ENCODE peak calls at places on chromosome 19, in nine cellular contexts. X is stomach, R is left ventricle myocardium inferior, H is IMR-90, O is OCI-LY7, K is neural progenitor cell, F is A549, V is upper lobe of right lung, N is dorsolateral prefrontal cortex. T is an unnamed sample.

GRCh38 chr19:11414544-11414943 is 4.6 kb downstream of the RGL3 start:
- DNase-seq in X (no peak), R (no peak), H (no peak), O (no peak), K (no peak), F (no peak), V (no peak), N (no peak), T (no peak)

GRCh38 chr19:19213822-19214558 is 2.2 kb downstream of the NCAN start:
- DNase-seq in X (no peak), R (no peak), H (no peak), O (no peak), K (peak), F (no peak), V (no peak), N (no peak), T (no peak)

GRCh38 chr19:31597616-31598015 is 248.4 kb upstream of the TSHZ3 start:
- DNase-seq in X (no peak), R (no peak), H (no peak), O (no peak), K (no peak), F (no peak), V (no peak), N (no peak), T (no peak)

GRCh38 chr19:43762814-43763213 is 8.1 kb upstream of the SMG9 start:
- DNase-seq in X (no peak), R (no peak), H (no peak), O (no peak), K (no peak), F (no peak), V (no peak), N (no peak), T (no peak)

GRCh38 chr19:18842166-18842565 is 10.4 kb downstream of the UPF1 start:
- DNase-seq in X (no peak), R (no peak), H (no peak), O (no peak), K (no peak), F (no peak), V (no peak), N (no peak), T (no peak)

GRCh38 chr19:54415208-54415900 is at the start of gene TTYH1:
- DNase-seq in X (no peak), R (no peak), H (no peak), O (no peak), K (peak), F (no peak), V (no peak), N (peak), T (no peak)

GRCh38 chr19:11563530-11563929 is 4.5 kb upstream of the ELOF1 start:
- DNase-seq in X (no peak), R (no peak), H (no peak), O (no peak), K (no peak), F (no peak), V (no peak), N (no peak), T (no peak)

GRCh38 chr19:28940751-28941500 is 272.0 kb downstream of the UQCRFS1 start:
- DNase-seq in X (no peak), R (no peak), H (peak), O (no peak), K (no peak), F (no peak), V (no peak), N (no peak), T (peak)

GRCh38 chr19:16445238-16446107 is 26.3 kb downstream of the EPS15L1 start:
- DNase-seq in X (no peak), R (no peak), H (peak), O (peak), K (no peak), F (no peak), V (no peak), N (no peak), T (no peak)

GRCh38 chr19:38898788-38899446 is 501 bp downstream of the SIRT2 start:
- DNase-seq in X (peak), R (no peak), H (peak), O (peak), K (peak), F (no peak), V (no peak), N (no peak), T (peak)

GRCh38 chr19:50725932-50726230 is 2.7 kb downstream of the CLEC11A start:
- DNase-seq in X (no peak), R (no peak), H (no peak), O (no peak), K (no peak), F (no peak), V (no peak), N (no peak), T (no peak)
- H3K4me3 ChIP-seq in X (peak), R (peak), H (peak), O (peak), K (peak), F (peak), V (peak), N (peak), T (no peak)

GRCh38 chr19:49447485-49448431 is 3.9 kb downstream of the PIH1D1 start:
- DNase-seq in X (no peak), R (peak), H (peak), O (peak), K (peak), F (peak), V (no peak), N (no peak), T (no peak)

GRCh38 chr19:49442793-49443365 is 1.6 kb upstream of the SLC17A7 start:
- DNase-seq in X (peak), R (peak), H (peak), O (peak), K (peak), F (peak), V (peak), N (no peak), T (peak)

GRCh38 chr19:49448432-49448786 is 3.2 kb downstream of the PIH1D1 start:
- DNase-seq in X (no peak), R (no peak), H (no peak), O (no peak), K (no peak), F (no peak), V (no peak), N (no peak), T (no peak)

GRCh38 chr19:49443366-49444099 is 2.2 kb upstream of the SLC17A7 start:
- DNase-seq in X (peak), R (peak), H (peak), O (peak), K (peak), F (peak), V (peak), N (peak), T (peak)

GRCh38 chr19:49445997-49446396 is 4.7 kb upstream of the SLC17A7 start:
- DNase-seq in X (no peak), R (no peak), H (no peak), O (no peak), K (no peak), F (peak), V (no peak), N (no peak), T (no peak)
- TF ChIP-seq CTCF in X (no peak), R (no peak), H (no peak), O (no peak), K (no peak), F (no peak), V (no peak), N (no peak), T (no peak)

GRCh38 chr19:4897146-4897545 is 5.5 kb downstream of the ARRDC5 start:
- DNase-seq in X (no peak), R (no peak), H (no peak), O (no peak), K (no peak), F (no peak), V (no peak), N (no peak), T (no peak)
- H3K27ac ChIP-seq in X (no peak), R (no peak), H (no peak), O (no peak), K (no peak), F (no peak), V (no peak), N (no peak), T (no peak)

DNA sequence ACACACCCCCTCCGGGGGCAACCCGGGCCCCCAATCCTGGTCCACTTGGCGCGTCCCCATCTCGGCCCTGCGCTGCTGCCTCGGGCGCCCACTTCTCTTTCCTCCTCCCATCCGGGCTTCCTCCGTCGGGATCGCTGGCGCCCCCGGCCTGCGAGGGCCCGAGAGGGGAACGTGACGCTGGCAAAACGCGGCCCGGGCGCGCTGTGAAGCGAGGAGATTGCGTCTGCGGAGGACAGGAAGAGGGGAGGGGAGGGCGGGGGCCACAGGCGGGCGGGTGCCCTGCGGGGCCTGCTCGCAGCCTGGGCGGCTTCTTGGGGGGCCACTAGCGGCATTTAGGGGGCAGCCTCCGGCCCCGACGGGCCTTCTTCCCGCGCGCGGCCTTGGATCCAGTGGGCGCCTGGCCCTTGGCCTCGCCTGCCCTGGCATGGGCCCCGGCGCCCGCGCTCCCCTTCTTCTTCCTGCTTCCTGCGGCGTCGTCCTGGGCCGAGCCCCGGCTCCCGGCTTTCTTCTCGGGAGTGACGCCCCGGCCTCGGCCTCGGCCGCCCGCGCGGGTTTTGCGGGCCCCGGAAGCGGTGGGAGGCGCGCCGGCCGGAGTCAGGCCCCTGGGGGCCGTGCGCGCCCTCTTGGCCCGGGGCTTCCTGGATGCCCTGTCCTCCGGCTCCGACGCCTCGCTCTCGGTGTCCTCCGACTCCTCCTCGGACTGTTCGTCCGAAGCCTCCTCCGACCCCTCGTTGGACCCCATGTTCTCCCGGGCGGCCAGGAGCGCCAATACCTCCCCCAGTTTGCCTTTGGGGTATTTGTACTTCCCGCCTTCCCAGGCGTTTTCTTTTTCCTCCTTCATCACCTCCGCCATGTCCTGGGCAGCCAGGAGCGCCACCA is 2.2 kb downstream of the PNMA8B start:
- DNase-seq in X (no peak), R (peak), H (no peak), O (peak), K (peak), F (no peak), V (peak), N (no peak), T (no peak)
- H3K4me3 ChIP-seq in X (peak), R (peak), H (no peak), O (peak), K (peak), F (no peak), V (peak), N (peak), T (peak)

GRCh38 chr19:50357178-50358100 is 8.0 kb downstream of the NAPSA start:
- DNase-seq in X (peak), R (peak), H (peak), O (peak), K (peak), F (peak), V (peak), N (peak), T (peak)
- TF ChIP-seq CTCF in X (peak), R (peak), H (peak), O (peak), K (peak), F (peak), V (peak), N (peak), T (peak)

GRCh38 chr19:50203281-50204080 is at the start of gene MYH14:
- DNase-seq in X (peak), R (peak), H (no peak), O (no peak), K (peak), F (peak), V (peak), N (peak), T (peak)
- H3K27ac ChIP-seq in X (peak), R (peak), H (no peak), O (no peak), K (no peak), F (peak), V (peak), N (peak), T (no peak)

GRCh38 chr19:48554385-48555091 is 2.6 kb downstream of the SULT2B1 start:
- DNase-seq in X (no peak), R (no peak), H (no peak), O (no peak), K (peak), F (peak), V (no peak), N (no peak), T (no peak)
- H3K4me3 ChIP-seq in X (no peak), R (no peak), H (no peak), O (no peak), K (no peak), F (no peak), V (no peak), N (no peak), T (no peak)

DNA sequence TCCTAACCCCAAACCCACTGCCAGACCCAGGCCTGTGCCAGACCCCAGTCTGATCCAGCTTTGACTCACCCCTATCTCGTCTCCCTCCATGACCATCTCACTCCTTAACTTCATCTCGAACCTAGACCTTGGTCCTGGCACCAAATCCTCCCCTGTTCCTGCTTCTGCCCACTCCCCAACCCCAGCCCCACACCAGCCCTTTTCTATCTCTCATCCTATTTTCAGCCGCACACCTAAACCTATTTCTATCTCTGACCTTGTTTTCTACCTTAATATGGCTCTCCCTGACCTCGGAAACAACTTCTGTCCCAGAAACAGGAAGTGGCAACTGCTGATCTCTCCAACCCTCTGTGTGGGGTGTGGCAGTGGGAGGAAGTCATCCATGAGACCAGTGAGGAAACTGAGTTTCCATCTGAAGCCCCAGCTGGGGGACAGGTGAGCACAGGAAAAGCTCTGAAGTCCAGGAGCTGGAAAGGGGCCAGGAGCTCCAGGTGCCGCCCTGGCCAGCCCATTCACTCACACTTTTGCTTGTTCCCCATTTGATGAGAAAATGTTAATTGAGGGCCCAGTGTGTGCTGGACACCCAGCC is 13.7 kb downstream of the PTH2 start:
- DNase-seq in X (no peak), R (no peak), H (no peak), O (peak), K (no peak), F (no peak), V (no peak), N (no peak), T (no peak)
- TF ChIP-seq CTCF in X (no peak), R (no peak), H (no peak), O (no peak), K (no peak), F (no peak), V (no peak), N (no peak), T (no peak)

DNA sequence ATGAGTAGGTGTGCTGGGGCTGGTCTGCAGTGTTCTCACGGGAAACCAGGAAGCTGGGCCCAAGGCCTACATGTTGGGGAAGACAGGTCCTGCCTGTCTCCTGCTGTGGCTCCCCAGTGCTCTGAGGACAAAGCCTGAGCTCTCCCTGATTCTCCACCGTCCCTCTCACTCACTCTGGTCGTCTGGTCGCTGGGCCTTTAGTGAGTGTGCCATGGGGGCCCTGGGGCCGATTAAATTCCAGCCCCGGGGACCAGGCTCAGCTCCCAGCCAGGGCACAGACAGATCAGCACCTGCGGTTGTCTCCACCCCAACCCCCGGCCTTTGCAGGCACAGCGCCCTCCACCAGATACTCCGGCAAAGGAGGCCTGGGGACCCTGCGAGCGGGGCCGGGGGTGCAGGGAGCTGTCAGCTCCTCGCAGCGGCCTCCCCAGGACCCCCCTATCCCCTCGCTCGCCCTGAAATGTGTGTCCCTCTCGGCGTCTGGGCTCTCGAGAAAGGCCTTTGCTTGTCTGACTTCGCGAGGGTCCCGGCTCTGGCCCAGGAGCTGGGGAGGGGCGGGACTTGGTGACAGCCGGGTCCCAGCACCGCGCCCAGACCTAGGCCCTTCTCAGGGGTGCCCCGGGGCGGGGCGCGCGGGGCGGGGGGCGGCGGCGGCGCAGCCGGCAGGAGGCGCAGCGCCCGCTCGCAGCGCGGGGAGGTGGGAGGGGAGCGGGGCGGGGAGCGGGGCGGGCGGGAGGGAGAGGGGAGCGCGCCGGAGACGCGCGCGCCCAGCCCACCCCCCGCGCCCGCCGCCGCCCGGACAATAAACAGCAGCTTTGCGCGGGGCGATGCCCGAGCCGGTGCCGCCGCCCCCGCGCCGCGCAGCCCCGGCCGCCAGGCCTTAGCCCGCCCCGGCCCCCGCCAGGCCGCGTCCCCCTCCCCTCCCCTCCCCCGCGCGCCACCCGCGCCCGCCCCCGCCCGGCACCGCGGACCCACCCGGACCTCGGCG is at the start of gene PALM:
- DNase-seq in X (peak), R (peak), H (no peak), O (no peak), K (peak), F (no peak), V (no peak), N (no peak), T (no peak)
- H3K27ac ChIP-seq in X (peak), R (peak), H (peak), O (no peak), K (no peak), F (peak), V (peak), N (peak), T (no peak)

DNA sequence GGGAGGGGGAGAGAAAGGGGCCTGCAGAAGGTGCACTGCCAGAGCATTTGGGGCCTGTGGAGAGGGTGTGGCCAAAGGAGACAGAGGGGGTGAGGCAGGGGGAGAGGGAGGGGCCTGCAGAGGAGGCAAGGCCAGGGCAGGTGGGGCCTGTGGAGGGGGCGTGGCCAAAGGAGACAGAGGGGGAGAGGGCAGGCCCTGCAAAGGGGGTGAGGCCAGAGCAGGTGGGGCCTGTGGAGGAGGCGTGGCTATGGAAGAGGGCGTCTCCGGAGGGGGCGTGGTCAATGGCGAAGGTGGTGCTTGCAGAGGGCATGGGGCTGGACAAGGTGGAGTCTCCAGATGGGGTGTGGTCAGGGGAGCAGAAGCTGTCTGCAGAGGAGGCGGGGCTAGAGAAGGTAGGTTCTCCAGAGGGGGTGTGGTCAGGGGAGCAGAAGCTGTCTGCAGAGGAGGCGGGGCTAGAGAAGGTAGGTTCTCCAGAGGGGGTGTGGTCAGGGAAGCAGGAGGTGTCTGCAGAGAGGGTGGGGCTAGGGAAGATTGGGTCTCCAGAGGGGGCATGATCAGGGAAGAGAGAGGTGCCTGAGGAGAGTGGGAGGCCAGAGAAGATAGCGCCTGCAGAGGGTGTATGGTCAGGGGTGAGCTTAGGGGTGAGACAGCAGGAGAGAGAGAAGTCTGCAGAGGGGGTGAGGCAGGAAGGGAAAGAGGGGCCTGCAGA is 3.5 kb downstream of the PRR36 start:
- DNase-seq in X (peak), R (no peak), H (no peak), O (peak), K (peak), F (peak), V (peak), N (no peak), T (no peak)
- H3K4me3 ChIP-seq in X (no peak), R (no peak), H (no peak), O (no peak), K (peak), F (peak), V (no peak), N (no peak), T (no peak)